ENCODE peak calls at places on chromosome 7, in five cellular contexts. P, I, K, A and H are unnamed samples.
A peak's percentile ranks its signal among the peaks of the same experiment; 100 is the strongest.

GRCh38 chr7:155965010-155965409 is 152.7 kb upstream of the SHH start:
- DNase-seq in P (peak; percentile 26), I (no peak), K (no peak), A (peak; percentile 12), H (no peak)

GRCh38 chr7:94654764-94655561 is 970 bp downstream of the SGCE start:
- DNase-seq in I (peak; percentile 70), K (peak; percentile 31), A (peak; percentile 34), P (peak; percentile 48), H (no peak)

GRCh38 chr7:134513169-134513752 is 14.1 kb upstream of the AKR1B10 start:
- DNase-seq in K (peak; percentile 11), P (peak; percentile 63), A (peak; percentile 58), I (peak; percentile 55), H (peak; percentile 63)

GRCh38 chr7:133853706-133854276 is 273.3 kb upstream of the LRGUK start:
- DNase-seq in P (peak; percentile 90), I (peak; percentile 69), A (peak; percentile 63), K (peak; percentile 26), H (peak; percentile 60)

GRCh38 chr7:47638679-47639306 is 56.9 kb upstream of the TNS3 start:
- DNase-seq in A (no peak), K (no peak), P (peak; percentile 69), I (no peak), H (no peak)

GRCh38 chr7:46432666-46433065 is 511.6 kb upstream of the IGFBP3 start:
- DNase-seq in A (no peak), P (peak; percentile 31), K (no peak), I (peak; percentile 94), H (no peak)

GRCh38 chr7:138654616-138655015 is 46.5 kb downstream of the SVOPL start:
- DNase-seq in P (no peak), K (no peak), I (no peak), A (no peak), H (no peak)

GRCh38 chr7:82156168-82156567 is 287.4 kb downstream of the CACNA2D1 start:
- DNase-seq in K (no peak), A (no peak), P (no peak), I (no peak), H (no peak)

DNA sequence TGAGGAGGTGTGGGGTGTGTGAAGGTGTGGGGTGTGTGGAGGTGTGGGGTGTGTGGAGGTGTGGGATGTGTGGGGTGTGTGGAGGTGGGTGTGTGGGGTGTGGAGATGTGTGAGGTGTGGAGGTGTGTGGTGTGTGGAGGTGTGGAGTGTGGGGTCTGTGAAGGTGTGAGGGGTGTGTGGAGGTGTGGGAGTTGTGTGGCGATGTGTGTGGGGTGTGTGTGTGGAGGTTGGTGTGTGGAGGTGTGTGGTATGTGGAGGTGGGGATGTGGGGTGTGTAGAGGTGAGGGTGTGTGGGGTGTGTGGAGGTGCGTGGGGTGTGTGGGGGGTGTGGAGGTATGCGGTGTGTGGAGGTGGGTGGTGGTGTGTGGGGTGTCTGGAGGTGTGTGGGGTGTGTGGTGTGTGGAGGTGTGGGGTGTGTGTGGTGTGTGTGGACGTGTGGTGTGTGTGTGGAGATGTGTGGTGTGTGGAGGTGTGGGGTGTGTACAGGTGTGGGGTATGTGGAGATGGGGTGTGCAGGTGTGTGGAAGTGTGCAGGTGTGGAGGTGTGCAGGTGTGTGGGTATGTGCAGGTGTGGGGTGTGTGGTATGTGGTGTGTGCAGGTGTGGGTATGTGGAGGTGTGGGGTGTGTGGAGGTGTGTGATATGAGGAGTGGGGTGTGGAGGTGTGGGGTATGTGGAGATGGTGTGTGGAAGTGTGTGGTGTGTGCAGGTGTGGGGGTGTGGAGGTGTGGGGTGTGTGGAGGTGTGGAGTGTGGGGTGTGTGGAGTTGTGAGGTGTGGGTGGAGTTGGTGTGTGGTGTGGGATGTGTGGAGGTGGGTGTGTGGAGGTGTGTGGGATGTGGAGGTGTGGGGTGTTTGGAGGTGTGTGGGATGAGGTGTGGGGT is 34.5 kb downstream of the SPDYE17 start:
- DNase-seq in I (no peak), K (no peak), P (no peak), A (no peak), H (no peak)
- H3K14ac ChIP-seq in I (no peak overlapping the region), K (peak overlapping the region; percentile 94), P (no peak overlapping the region), A (peak overlapping the region; percentile 23), H (no peak overlapping the region)

GRCh38 chr7:39623312-39624201 is at the start of gene RALA:
- DNase-seq in I (peak; percentile 95), A (peak; percentile 95), P (peak; percentile 92), K (peak; percentile 87), H (peak; percentile 89)

GRCh38 chr7:39621784-39622411 is 1.5 kb upstream of the RALA start:
- DNase-seq in P (peak; percentile 35), K (no peak), A (no peak), I (peak; percentile 37), H (peak; percentile 33)

GRCh38 chr7:39624935-39625694 is 1.7 kb downstream of the RALA start:
- DNase-seq in I (peak; percentile 65), A (no peak), K (no peak), P (peak; percentile 52), H (no peak)

GRCh38 chr7:39622609-39623311 is 612 bp upstream of the RALA start:
- DNase-seq in A (no peak), I (no peak), P (no peak), K (no peak), H (peak; percentile 21)

DNA sequence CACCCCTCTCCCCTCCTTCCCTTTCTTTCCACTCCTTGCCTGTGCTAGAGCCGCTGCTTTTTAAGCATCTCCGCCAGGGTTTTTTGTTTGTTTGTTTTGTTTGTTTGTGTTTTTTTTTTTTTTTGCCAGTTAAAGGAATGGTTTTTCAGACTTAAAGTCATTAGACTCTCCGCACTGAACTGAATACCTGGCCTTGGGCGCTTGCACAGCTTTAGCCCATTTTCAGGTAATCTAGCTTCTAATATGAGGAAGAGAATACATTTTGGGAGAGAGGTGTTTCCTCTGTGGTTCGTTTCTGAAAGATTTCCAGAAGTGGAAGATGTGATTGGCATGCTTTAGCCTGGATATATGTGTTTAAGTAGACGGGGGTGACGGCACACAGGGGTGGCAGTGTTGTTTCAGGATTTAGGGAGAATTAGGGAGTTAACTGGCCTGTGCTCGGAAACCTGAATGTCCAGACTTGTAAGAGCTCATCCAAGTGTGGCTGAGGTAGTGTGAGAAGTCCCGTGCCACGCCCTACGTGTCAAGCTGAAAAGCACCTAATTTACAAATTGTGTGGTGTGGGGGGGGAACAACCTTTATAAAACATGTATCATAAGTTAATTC is 933 bp downstream of the RALA start:
- DNase-seq in K (peak; percentile 1), I (peak; percentile 44), P (no peak), A (no peak), H (no peak)
- H3K14ac ChIP-seq in K (no peak overlapping the region), I (peak overlapping the region; percentile 95), P (peak overlapping the region; percentile 1), A (no peak overlapping the region), H (peak overlapping the region; percentile 96)

GRCh38 chr7:149048805-149049204 is 20.5 kb upstream of the PDIA4 start:
- DNase-seq in K (no peak), A (no peak), I (no peak), P (no peak), H (no peak)

GRCh38 chr7:149050941-149051340 is 22.6 kb upstream of the PDIA4 start:
- DNase-seq in P (peak; percentile 42), K (no peak), A (no peak), I (no peak), H (no peak)

GRCh38 chr7:149053386-149053785 is 25.1 kb upstream of the PDIA4 start:
- DNase-seq in I (no peak), A (no peak), P (no peak), K (no peak), H (peak; percentile 21)

DNA sequence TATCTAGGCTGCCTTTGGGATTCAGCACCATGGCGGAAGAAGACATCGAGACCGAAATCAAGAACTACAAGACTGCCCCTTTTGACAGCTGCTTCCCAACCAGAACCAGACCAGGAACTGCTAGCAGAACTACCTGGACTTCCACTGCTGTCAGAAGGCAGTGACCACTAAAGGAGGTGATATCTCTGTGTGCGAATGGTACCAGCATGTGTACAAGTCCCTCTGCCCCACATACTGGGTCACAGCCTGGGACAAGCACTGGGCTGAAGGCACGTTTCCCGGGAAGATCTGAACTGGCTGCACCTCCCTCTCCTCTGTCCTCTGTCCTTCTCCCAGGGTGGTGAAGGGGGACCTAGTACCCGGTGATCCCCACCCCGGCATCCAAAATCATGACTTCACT is 25.6 kb upstream of the PDIA4 start:
- DNase-seq in P (no peak), K (no peak), I (no peak), A (no peak), H (no peak)
- H3K14ac ChIP-seq in P (no peak overlapping the region), K (no peak overlapping the region), I (peak overlapping the region; percentile 51), A (no peak overlapping the region), H (no peak overlapping the region)

GRCh38 chr7:121938429-121938996 is 65.6 kb downstream of the PTPRZ1 start:
- DNase-seq in K (no peak), I (no peak), A (peak; percentile 75), P (no peak), H (no peak)
- H3K14ac ChIP-seq in K (no peak overlapping the region), I (no peak overlapping the region), A (no peak overlapping the region), P (no peak overlapping the region), H (no peak overlapping the region)

GRCh38 chr7:65373608-65374351 is at the start of gene ZNF92:
- DNase-seq in K (peak; percentile 99), I (peak; percentile 96), P (peak; percentile 93), A (peak; percentile 99), H (peak; percentile 97)
- H3K14ac ChIP-seq in K (peak within 1 kb of the TSS; percentile 75), I (no peak within 1 kb of the TSS), P (peak within 1 kb of the TSS; percentile 68), A (peak within 1 kb of the TSS; percentile 95), H (peak within 1 kb of the TSS; percentile 94)

DNA sequence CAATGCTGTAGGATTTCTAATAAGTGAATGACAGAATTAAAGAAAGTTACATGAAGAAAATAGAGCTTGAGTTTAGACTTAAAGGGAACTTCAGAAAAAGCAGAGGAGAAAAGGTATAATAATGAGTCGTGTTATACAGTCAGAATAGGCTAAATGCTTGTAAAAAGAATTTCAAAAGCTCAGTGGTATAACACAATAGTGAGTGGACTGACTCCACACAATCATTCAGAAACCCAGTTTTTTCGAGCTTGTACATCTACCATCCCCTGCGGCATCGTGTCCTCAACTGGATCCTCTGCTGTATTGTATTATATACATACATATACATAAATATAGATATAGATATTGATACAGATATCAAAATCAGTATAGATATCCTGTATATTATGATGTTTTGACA is 52.2 kb downstream of the IMMP2L start:
- DNase-seq in K (no peak), P (no peak), I (no peak), A (no peak), H (no peak)
- H3K14ac ChIP-seq in K (no peak overlapping the region), P (no peak overlapping the region), I (no peak overlapping the region), A (no peak overlapping the region), H (no peak overlapping the region)

DNA sequence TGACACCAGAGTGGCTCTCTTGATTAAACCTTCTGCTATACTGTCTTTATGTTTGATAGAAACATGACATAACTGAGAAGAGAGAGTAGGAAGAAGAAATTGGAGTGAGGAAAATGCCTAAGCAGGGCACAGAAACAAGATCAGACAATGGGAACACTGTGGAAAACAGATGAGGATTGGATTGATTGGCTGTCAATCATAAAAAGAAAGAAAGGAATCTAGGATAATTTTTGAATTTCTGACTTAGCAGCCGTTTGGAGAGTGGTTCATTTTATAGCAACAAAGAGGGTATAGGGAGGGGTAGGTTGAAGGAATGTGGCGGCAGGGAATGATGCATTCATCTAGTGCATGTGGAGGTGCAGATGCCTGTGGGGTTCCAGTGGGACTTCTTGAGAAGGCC is 7.8 kb downstream of the TEX47 start:
- DNase-seq in P (no peak), K (no peak), I (no peak), A (no peak), H (no peak)
- H3K14ac ChIP-seq in P (no peak overlapping the region), K (peak overlapping the region; percentile 6), I (no peak overlapping the region), A (no peak overlapping the region), H (no peak overlapping the region)

GRCh38 chr7:23597064-23597907 is at the start of gene CCDC126:
- DNase-seq in K (peak; percentile 90), A (peak; percentile 96), P (peak; percentile 87), I (peak; percentile 94), H (peak; percentile 97)
- H3K14ac ChIP-seq in K (peak within 1 kb of the TSS; percentile 40), A (peak within 1 kb of the TSS; percentile 61), P (peak within 1 kb of the TSS; percentile 46), I (peak within 1 kb of the TSS; percentile 94), H (peak within 1 kb of the TSS; percentile 97)